ENCODE peak calls at places on chromosomes 11 and 22, in eight cellular contexts. N is IMR-90, W is K562, G is gastrocnemius medialis, C is ovary, B is breast epithelium, Z is A549, P is H1. O is an unnamed sample. For H3K4me1, the result is how much of the 10 kb centered on the place peaks cover.

GRCh38 chr11:65424200-65425104 is 1.9 kb downstream of the NEAT1 start:
- DNase-seq in N (peak), W (no peak), G (no peak), C (peak), B (peak), Z (peak), P (no peak), O (no peak)

GRCh38 chr11:77799338-77799737 is 21.2 kb downstream of the RSF1 start:
- DNase-seq in N (no peak), W (no peak), G (no peak), C (no peak), B (no peak), Z (no peak), P (no peak), O (no peak)

GRCh38 chr11:27910186-27910941 is 197.6 kb downstream of the KIF18A start:
- DNase-seq in N (peak), W (no peak), G (no peak), C (no peak), B (no peak), Z (peak), P (no peak), O (no peak)

GRCh38 chr11:110128161-110128560 is 35.0 kb downstream of the ZC3H12C start:
- DNase-seq in N (peak), W (no peak), G (no peak), C (no peak), B (no peak), Z (no peak), P (peak), O (no peak)

GRCh38 chr11:102268985-102269470 is 48.3 kb upstream of the BIRC3 start:
- DNase-seq in N (no peak), W (no peak), G (no peak), C (no peak), B (no peak), Z (no peak), P (no peak), O (no peak)

GRCh38 chr22:20063271-20064139 is 16.5 kb upstream of the DGCR8 start:
- DNase-seq in N (no peak), W (no peak), G (peak), C (no peak), B (no peak), Z (no peak), P (no peak), O (no peak)

GRCh38 chr11:7523416-7524210 is 9.8 kb downstream of the PPFIBP2 start:
- DNase-seq in N (no peak), W (no peak), G (no peak), C (no peak), B (no peak), Z (no peak), P (no peak), O (no peak)

GRCh38 chr11:27328602-27329001 is 34.4 kb downstream of the CCDC34 start:
- DNase-seq in N (no peak), W (no peak), G (no peak), C (no peak), B (no peak), Z (no peak), P (no peak), O (no peak)

GRCh38 chr22:19632671-19633148 is 81.6 kb upstream of the SEPTIN5 start:
- DNase-seq in N (no peak), W (no peak), G (no peak), C (no peak), B (no peak), Z (no peak), P (no peak), O (no peak)

GRCh38 chr22:38866399-38867123 is 5.5 kb downstream of the CBX6 start:
- DNase-seq in N (no peak), W (no peak), G (no peak), C (peak), B (no peak), Z (no peak), P (peak), O (no peak)

GRCh38 chr22:25081409-25081824 is 118.2 kb upstream of the CRYBB3 start:
- DNase-seq in N (peak), W (peak), G (no peak), C (no peak), B (no peak), Z (peak), P (no peak), O (no peak)

GRCh38 chr11:114928260-114928870 is 250.0 kb downstream of the NXPE2 start:
- DNase-seq in N (no peak), W (no peak), G (no peak), C (no peak), B (no peak), Z (no peak), P (no peak), O (no peak)

GRCh38 chr22:24187731-24188644 is 6.7 kb downstream of the SUSD2 start:
- DNase-seq in N (no peak), W (no peak), G (no peak), C (peak), B (no peak), Z (no peak), P (no peak), O (no peak)

GRCh38 chr11:41431784-41432183 is 27.7 kb downstream of the LRRC4C start:
- DNase-seq in N (no peak), W (peak), G (no peak), C (no peak), B (no peak), Z (peak), P (no peak), O (no peak)

GRCh38 chr22:16866167-16866566 is 41.0 kb upstream of the XKR3 start:
- DNase-seq in N (no peak), W (no peak), G (no peak), C (no peak), B (no peak), Z (no peak), P (no peak), O (no peak)

GRCh38 chr11:89491141-89491690 is at the start of gene NOX4:
- DNase-seq in N (peak), W (no peak), G (no peak), C (peak), B (no peak), Z (no peak), P (no peak), O (no peak)

GRCh38 chr11:115222218-115222862 is 281.9 kb downstream of the CADM1 start:
- DNase-seq in N (peak), W (no peak), G (no peak), C (no peak), B (no peak), Z (peak), P (no peak), O (no peak)

GRCh38 chr11:78295347-78295746 is 106.6 kb downstream of the USP35 start:
- DNase-seq in N (no peak), W (no peak), G (no peak), C (no peak), B (no peak), Z (no peak), P (no peak), O (no peak)

GRCh38 chr11:134052988-134053945 is 15.6 kb upstream of the JAM3 start:
- DNase-seq in N (no peak), W (no peak), G (no peak), C (no peak), B (no peak), Z (no peak), P (no peak), O (no peak)

GRCh38 chr22:48037618-48038017 is 1275.2 kb downstream of the TBC1D22A start:
- DNase-seq in N (no peak), W (no peak), G (no peak), C (no peak), B (no peak), Z (no peak), P (no peak), O (no peak)

GRCh38 chr11:13465909-13466371 is 2.9 kb upstream of the BTBD10 start:
- DNase-seq in N (peak), W (peak), G (no peak), C (no peak), B (no peak), Z (peak), P (no peak), O (no peak)

GRCh38 chr11:121688860-121689614 is 236.3 kb upstream of the SORL1-AS1 start:
- DNase-seq in N (no peak), W (no peak), G (no peak), C (no peak), B (no peak), Z (no peak), P (peak), O (no peak)

GRCh38 chr11:86888164-86888977 is 66.8 kb downstream of the FZD4 start:
- DNase-seq in N (peak), W (no peak), G (no peak), C (no peak), B (no peak), Z (no peak), P (no peak), O (no peak)

GRCh38 chr11:360326-361280 is 8.7 kb upstream of the B4GALNT4 start:
- DNase-seq in N (no peak), W (no peak), G (no peak), C (no peak), B (peak), Z (no peak), P (no peak), O (no peak)

DNA sequence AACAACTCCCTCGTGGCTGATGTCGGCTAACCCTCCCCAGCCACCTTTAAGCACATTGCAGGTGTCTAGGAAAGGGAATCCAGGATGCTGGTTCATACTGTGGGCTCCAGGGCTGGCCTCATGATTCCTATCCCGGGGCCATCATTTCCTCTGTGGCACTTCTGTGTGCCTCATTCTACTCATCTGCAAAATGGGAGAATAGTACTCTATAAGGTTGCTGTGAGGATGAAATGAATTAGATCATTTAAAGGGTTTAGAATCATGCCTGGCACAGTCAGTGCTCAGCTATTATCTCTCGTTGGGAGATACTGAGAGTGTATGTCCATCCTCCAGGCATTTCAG is 4.3 kb upstream of the FADS3 start:
- DNase-seq in N (no peak), W (no peak), G (no peak), C (no peak), B (no peak), Z (no peak), P (no peak), O (no peak)
- H3K4me1 ChIP-seq in N (under half), W (half or more), G (under half), C (under half), B (under half), Z (under half), P (under half), O (under half)

DNA sequence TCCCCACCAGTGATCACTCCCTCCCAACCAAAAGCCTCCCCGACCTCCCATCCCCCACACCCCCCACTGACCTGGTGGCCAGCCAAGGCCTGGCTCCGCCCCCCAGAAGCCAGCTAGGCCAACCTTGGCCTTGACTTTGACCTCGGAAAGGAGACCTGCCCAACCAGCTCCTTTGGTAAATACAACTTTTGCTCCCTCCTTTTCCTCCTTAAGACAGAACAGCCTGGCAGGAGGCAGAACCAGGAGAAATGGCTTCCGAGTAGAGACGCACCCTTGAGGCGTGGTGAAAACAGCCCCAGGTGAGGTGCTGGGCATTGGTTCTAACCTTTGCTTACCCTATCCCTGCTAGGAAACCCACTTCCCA is 27.0 kb downstream of the PLEKHA7 start:
- DNase-seq in N (no peak), W (peak), G (no peak), C (peak), B (no peak), Z (no peak), P (no peak), O (no peak)
- TF ChIP-seq POLR2A in N (no peak), W (no peak), G (no peak), C (no peak), B (no peak), Z (no peak), P (no peak), O (no peak)

GRCh38 chr11:70398834-70399680 is 728 bp downstream of the CTTN start:
- DNase-seq in N (no peak), W (no peak), G (peak), C (peak), B (no peak), Z (no peak), P (no peak), O (no peak)
- TF ChIP-seq CTCF in N (no peak), W (no peak), G (no peak), C (no peak), B (no peak), Z (no peak), P (no peak), O (no peak)

DNA sequence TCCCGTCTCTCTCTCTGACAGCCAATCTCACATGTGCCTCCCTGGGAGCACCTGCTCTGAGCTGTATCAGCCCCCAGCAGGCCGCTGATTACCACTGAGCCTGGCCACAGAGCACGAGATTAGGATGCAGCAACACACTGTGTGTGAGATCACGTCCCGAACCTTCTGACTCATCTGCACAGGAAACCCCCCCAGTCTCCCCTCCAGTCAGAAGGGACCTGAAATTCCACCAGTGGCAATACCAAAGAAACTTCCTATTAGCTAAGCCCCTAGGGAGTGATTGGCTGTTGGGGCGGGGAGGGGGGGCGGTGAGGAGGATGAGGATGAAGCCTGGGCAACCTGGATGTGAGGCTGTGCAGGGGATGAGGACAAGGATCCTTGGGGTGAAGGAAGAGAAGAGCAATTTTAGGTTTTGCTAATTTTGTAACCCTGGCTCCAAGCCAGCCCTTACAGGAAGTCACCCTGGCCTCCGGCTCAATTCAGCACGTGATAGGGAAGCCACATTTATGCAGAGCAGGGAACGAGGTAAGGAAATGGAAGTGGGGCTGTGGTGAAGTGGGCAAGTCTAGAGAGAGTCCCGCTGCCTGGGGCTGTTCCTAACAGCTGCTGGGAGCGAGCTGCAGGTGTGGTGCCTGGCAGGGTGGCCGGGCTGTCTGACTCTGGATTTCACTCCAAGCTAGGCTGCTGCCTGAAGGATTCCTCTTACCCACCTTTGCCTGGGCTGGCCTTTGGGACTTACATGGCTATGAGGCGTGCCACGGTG is 1.9 kb downstream of the SLC43A3 start:
- DNase-seq in N (peak), W (peak), G (peak), C (peak), B (no peak), Z (no peak), P (no peak), O (no peak)
- H3K4me1 ChIP-seq in N (under half), W (under half), G (under half), C (under half), B (under half), Z (under half), P (under half), O (half or more)

DNA sequence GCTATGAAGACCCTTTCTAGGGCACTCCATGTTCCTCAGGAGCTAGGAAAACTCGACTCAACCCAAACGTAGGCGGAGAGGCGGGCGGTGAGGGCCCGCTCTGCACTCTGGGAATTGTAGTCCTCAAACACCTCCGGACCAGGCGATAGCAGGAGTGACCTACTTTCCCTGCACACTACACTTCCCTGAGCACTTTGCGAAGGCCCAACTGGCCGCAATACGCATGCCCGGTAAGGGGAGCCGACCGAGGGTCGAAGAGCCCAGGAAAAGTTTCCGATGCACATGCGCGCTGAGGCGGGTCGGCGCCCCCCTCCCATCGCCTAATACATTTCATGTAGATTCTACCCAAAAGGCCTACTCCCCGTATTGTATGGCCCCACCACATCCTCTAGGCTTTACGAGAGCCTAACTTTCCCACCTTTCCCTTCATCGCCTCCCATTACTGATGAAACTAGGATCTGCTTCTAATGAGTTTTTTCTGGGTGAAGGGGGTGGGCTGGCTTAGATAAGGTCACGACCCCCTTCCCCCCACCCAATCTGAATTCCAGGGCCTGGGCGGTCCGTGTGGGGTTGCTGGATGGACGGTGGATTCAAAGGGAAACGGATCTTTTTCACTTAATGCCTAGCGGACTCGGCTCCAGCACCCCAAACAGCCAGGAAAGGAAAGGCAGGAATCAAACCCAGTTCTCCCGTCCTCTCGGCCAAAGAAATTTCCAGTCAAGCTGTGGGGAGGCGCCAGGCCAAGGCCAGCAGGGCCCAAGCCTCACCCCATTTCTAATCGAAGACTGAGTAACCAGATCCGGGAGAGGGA is 2.0 kb downstream of the TOB2 start:
- DNase-seq in N (peak), W (peak), G (peak), C (peak), B (peak), Z (peak), P (peak), O (peak)
- TF ChIP-seq POLR2A in N (no peak), W (no peak), G (peak), C (no peak), B (no peak), Z (no peak), P (no peak), O (no peak)

GRCh38 chr11:76380977-76381719 is at the start of the genes GVQW3 and THAP12:
- DNase-seq in N (peak), W (peak), G (peak), C (peak), B (peak), Z (peak), P (peak), O (peak)
- TF ChIP-seq CTCF in N (no peak), W (peak), G (no peak), C (no peak), B (no peak), Z (peak), P (no peak), O (peak)